ENCODE peak calls at places on chromosomes 12 and 14, in nine cellular contexts. K is naive thymus-derived CD4-positive, alpha-beta T cell; E is cardiac muscle cell; N is cardiac fibroblast; F is prostate gland; X is neural progenitor cell; Y is bronchial epithelial cell; W is left lung; O is fibroblast of mammary gland. U is an unnamed sample.

GRCh38 chr12:96117460-96117859 is 76.7 kb upstream of the ELK3 start:
- DNase-seq in K (no peak), E (no peak), N (no peak), F (no peak), X (no peak), Y (no peak), W (no peak), O (no peak), U (no peak)

GRCh38 chr14:91302391-91302790 is 57.9 kb upstream of the GPR68 start:
- DNase-seq in K (no peak), E (no peak), N (no peak), F (no peak), X (no peak), Y (no peak), W (no peak), O (no peak), U (no peak)

GRCh38 chr14:60313093-60313492 is 64.1 kb downstream of the PPM1A start:
- DNase-seq in K (no peak), E (peak), N (peak), F (no peak), X (no peak), Y (no peak), W (no peak), O (no peak), U (no peak)

GRCh38 chr12:108237272-108237671 is 101.8 kb downstream of the CMKLR1 start:
- DNase-seq in K (no peak), E (no peak), N (no peak), F (no peak), X (peak), Y (no peak), W (no peak), O (peak), U (no peak)

GRCh38 chr12:52826611-52827498 is 7.3 kb downstream of the KRT79 start:
- DNase-seq in K (no peak), E (no peak), N (no peak), F (no peak), X (no peak), Y (no peak), W (no peak), O (no peak), U (no peak)

GRCh38 chr12:129964826-129965457 is 61.1 kb upstream of the TMEM132D start:
- DNase-seq in K (no peak), E (no peak), N (no peak), F (no peak), X (no peak), Y (peak), W (no peak), O (no peak), U (no peak)

GRCh38 chr12:124686001-124686884 is 118.8 kb upstream of the NCOR2 start:
- DNase-seq in K (no peak), E (peak), N (peak), F (no peak), X (no peak), Y (peak), W (no peak), O (peak), U (no peak)

GRCh38 chr14:57390806-57391562 is 598 bp downstream of the NAA30 start:
- DNase-seq in K (peak), E (peak), N (peak), F (peak), X (peak), Y (no peak), W (peak), O (no peak), U (no peak)

GRCh38 chr12:79331870-79332269 is 358.9 kb downstream of the PAWR start:
- DNase-seq in K (no peak), E (peak), N (no peak), F (no peak), X (no peak), Y (no peak), W (no peak), O (no peak), U (no peak)

GRCh38 chr14:74514471-74514932 is 20.9 kb downstream of the ISCA2 start:
- DNase-seq in K (no peak), E (peak), N (peak), F (no peak), X (no peak), Y (peak), W (peak), O (peak), U (peak)

GRCh38 chr14:104157303-104157928 is 19.0 kb downstream of the KIF26A start:
- DNase-seq in K (no peak), E (no peak), N (no peak), F (no peak), X (peak), Y (no peak), W (no peak), O (no peak), U (no peak)

GRCh38 chr12:53941750-53942149 is 3.1 kb downstream of the HOXC13 start:
- DNase-seq in K (no peak), E (no peak), N (no peak), F (no peak), X (no peak), Y (no peak), W (no peak), O (no peak), U (no peak)

GRCh38 chr12:14775652-14776020 is 27.6 kb downstream of the WBP11 start:
- DNase-seq in K (no peak), E (peak), N (peak), F (no peak), X (no peak), Y (peak), W (no peak), O (peak), U (peak)

GRCh38 chr14:36078080-36078479 is 98.4 kb downstream of the PTCSC3 start:
- DNase-seq in K (no peak), E (no peak), N (no peak), F (no peak), X (no peak), Y (no peak), W (no peak), O (no peak), U (no peak)
- H3K4me3 ChIP-seq in K (no peak), E (no peak), N (no peak), F (no peak), X (no peak), Y (no peak), W (no peak), O (no peak), U (no peak)

GRCh38 chr12:6123258-6123657 is 1.2 kb downstream of the VWF start:
- DNase-seq in K (no peak), E (no peak), N (no peak), F (no peak), X (no peak), Y (no peak), W (no peak), O (no peak), U (no peak)
- H3K4me3 ChIP-seq in K (no peak), E (no peak), N (no peak), F (peak), X (no peak), Y (no peak), W (peak), O (no peak), U (no peak)

DNA sequence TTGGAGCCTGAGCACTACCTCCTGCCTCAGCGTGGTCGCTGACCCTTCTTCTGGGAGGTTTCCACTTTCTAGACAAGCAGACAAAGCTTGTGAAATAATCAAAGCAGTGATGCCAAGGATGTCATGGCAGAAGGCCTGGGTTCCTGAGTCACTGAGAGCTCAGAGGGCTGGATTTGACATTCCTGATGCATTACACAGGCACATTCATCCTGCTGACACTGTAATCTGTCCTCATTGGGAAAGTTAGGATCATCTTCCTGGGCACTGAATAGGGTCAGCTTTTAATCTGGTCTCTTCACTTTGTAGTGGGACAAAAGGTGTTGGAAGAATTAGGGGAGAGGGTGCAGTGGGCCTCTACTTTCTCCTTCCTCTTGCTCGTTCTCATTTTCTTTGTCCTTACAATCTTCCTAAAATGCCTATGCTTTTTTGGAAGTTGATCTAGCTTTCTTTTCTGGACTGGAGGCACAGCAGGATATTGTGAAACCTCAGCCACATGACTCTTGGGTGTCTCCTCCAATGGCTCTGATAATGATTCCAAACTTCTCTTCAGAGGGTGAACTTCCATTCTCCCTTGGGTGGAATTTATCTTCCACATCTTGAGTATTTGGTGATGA is 29.6 kb downstream of the EEA1 start:
- DNase-seq in K (no peak), E (peak), N (peak), F (peak), X (peak), Y (peak), W (peak), O (peak), U (peak)
- H3K4me3 ChIP-seq in K (no peak), E (no peak), N (peak), F (no peak), X (no peak), Y (no peak), W (no peak), O (peak), U (no peak)

GRCh38 chr12:119630962-119631550 is 36.9 kb upstream of the PRKAB1 start:
- DNase-seq in K (no peak), E (no peak), N (no peak), F (no peak), X (no peak), Y (no peak), W (no peak), O (no peak), U (no peak)
- H3K4me3 ChIP-seq in K (no peak), E (no peak), N (no peak), F (no peak), X (no peak), Y (no peak), W (no peak), O (no peak), U (no peak)

U was measured in skeletal muscle cell.